ENCODE peak calls at places on chromosomes 16 and 17, in five cellular contexts. V is astrocyte of the cerebellum, A is colonic mucosa, H is transverse colon, U is H1. L is an unnamed sample.

GRCh38 chr17:40724656-40725055 is 21.1 kb upstream of the KRT24 start:
- DNase-seq in U (no peak), V (no peak), A (no peak), H (no peak), L (no peak)

GRCh38 chr16:22191966-22192260 is 14.2 kb upstream of the EEF2K start:
- DNase-seq in V (no peak), A (no peak), U (no peak), H (peak), L (no peak)

GRCh38 chr17:48011405-48012150 is 26.0 kb downstream of the COPZ2 start:
- DNase-seq in V (no peak), U (no peak), A (no peak), H (peak), L (peak)

GRCh38 chr16:30948956-30949654 is at the start of gene ORAI3:
- DNase-seq in V (no peak), H (peak), A (peak), U (no peak), L (peak)

GRCh38 chr16:3689731-3690130 is 27.6 kb downstream of the TRAP1 start:
- DNase-seq in V (no peak), H (no peak), U (no peak), A (no peak), L (no peak)

GRCh38 chr16:86939609-86940008 is 361.3 kb downstream of the FOXL1 start:
- DNase-seq in H (no peak), U (no peak), A (no peak), V (no peak), L (peak)

GRCh38 chr17:15920758-15921239 is 24.1 kb upstream of the ADORA2B start:
- DNase-seq in A (no peak), V (peak), U (no peak), H (peak), L (peak)

GRCh38 chr16:86431540-86431939 is 78.8 kb upstream of the FOXF1 start:
- DNase-seq in V (no peak), A (no peak), U (no peak), H (no peak), L (no peak)

GRCh38 chr16:23014592-23014991 is 134.7 kb downstream of the USP31 start:
- DNase-seq in A (no peak), H (no peak), U (no peak), V (no peak), L (peak)

GRCh38 chr17:4329838-4330237 is 36.6 kb downstream of the UBE2G1 start:
- DNase-seq in V (peak), A (no peak), U (no peak), H (no peak), L (peak)

GRCh38 chr17:63842173-63842539 is 329 bp downstream of the SMARCD2 start:
- DNase-seq in H (no peak), A (peak), V (no peak), U (no peak), L (no peak)

GRCh38 chr17:63843387-63844292 is 1.2 kb upstream of the SMARCD2 start:
- DNase-seq in U (no peak), H (peak), V (no peak), A (no peak), L (no peak)

GRCh38 chr17:63842540-63843386 is at the start of gene SMARCD2:
- DNase-seq in A (peak), U (peak), H (peak), V (peak), L (peak)

GRCh38 chr17:63845509-63845908 is 3.0 kb upstream of the SMARCD2 start:
- DNase-seq in A (no peak), H (no peak), U (no peak), V (no peak), L (no peak)

DNA sequence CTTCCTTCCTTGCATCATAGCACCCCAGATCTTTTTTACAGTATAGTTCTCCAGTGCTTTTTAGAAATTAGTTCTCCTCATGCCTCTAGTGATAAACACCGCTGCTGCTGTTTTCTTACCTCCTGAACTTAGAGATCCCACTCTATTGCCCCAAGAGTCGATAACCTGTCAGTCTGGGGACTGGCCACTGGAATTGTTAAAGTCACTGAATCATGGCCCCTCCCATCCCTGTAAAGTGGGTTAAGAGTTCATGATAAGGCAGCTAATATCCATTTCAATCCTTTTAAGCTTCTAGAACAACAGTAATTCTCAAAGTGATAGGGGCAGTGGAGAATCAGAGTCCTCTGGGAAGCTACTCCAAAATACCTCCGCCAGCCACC is 1.8 kb upstream of the SMARCD2 start:
- DNase-seq in H (no peak), U (no peak), V (no peak), A (no peak), L (no peak)
- H3K4me3 ChIP-seq in H (no peak), U (no peak), V (no peak), A (no peak), L (no peak)

DNA sequence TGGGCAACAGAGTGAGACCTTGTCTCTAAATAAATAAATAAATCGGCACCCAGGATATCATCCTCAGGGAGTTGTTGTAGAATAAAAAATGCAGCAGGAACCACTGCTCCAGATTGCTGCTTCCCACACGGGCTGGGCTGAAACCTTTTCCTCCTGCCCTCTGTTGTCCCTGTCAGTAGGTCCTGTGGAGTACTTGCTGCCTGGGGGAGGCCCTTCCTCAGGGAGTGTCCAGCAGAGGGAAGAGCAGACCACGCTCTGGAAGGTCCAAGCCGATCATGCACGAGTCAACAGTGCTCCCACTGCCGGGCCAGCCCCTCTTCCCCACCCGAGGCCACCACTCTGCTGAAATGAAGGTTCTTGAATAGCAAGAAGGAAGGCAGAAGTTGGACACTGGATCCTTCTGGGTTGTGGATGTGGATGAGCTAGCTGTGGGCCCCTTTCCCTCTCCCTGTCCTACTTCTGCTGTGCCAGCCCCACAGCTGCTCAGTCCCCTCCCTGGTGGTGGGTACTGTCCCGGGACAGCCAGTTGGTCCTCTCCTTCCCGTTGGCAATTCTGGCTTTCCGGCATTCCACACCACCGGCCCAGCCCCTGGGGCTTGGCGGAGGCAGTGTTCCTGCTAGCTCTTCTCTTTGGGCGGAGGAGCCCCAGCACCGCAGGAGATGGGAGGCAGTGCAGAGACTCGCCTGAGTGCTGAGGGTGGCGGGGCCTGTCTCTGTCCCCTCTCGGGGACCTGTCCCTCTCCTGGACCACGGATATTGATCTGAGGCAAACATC is 10.8 kb downstream of the CDK5R1 start:
- DNase-seq in U (no peak), A (no peak), V (no peak), H (no peak), L (peak)
- TF ChIP-seq CTCF in U (peak), A (no peak), V (peak), H (no peak), L (peak)

GRCh38 chr16:69924041-69924775 is 26.9 kb upstream of the CLEC18A start:
- DNase-seq in H (no peak), U (no peak), V (no peak), A (no peak), L (no peak)
- H3K4me3 ChIP-seq in H (no peak), U (no peak), V (no peak), A (no peak), L (no peak)

GRCh38 chr17:44356241-44356640 is 7.4 kb downstream of the FAM171A2 start:
- DNase-seq in H (no peak), A (no peak), V (no peak), U (no peak), L (no peak)

GRCh38 chr17:44353656-44354331 is 8.7 kb downstream of the GRN start:
- DNase-seq in A (no peak), V (no peak), U (no peak), H (peak), L (no peak)

GRCh38 chr17:44355310-44355640 is 8.4 kb downstream of the FAM171A2 start:
- DNase-seq in A (no peak), U (no peak), V (no peak), H (no peak), L (no peak)

GRCh38 chr17:44355642-44356099 is 8.0 kb downstream of the FAM171A2 start:
- DNase-seq in H (no peak), A (no peak), V (no peak), U (no peak), L (no peak)

DNA sequence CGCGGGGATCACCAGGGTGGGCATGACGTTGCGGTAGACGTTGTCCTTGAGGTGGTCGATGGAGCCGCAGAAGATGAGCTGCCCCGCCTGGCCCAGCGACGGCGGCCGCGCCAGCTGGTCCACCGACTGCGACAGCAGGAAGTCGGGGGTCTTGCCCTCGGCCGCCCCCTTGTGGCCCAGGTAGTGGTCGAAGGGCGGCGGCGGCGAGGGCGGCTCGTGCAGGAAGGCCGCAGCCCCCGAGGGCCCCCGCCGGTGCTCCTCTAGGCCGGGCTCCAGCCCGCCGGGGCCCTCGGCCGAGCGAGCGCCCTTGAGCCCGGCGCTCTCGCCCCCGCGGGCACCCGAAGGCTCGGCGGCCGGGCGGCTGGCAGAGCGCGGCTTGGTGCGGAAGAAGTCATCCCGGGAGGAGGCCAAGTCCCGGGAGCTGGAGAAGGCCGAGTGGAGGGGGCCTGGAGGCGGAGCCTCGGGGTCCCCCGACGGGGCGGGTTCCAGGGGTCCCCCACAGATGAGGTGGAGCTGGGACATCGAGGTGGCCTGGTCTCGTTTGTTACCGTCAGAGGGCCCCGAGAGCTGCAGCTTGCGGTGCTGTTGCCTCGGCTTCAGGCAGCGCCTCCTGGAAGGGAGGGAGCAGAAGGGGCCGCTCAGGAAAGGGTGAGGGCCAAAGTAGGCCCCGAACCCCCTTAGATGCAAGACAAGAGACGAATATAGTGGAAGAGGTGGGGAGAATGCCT is 8.9 kb downstream of the FAM171A2 start:
- DNase-seq in V (no peak), H (peak), U (no peak), A (peak), L (no peak)
- TF ChIP-seq CTCF in V (peak), H (no peak), U (peak), A (no peak), L (no peak)

L was measured in epithelial cell of esophagus.